ENCODE peak calls at places on chromosomes 7 and 10, in five cellular contexts. G is ovary, N is stomach, L is transverse colon, A is SK-N-SH. Q is an unnamed sample.

GRCh38 chr7:36617408-36617807 is 106.9 kb downstream of the AOAH start:
- DNase-seq in G (no peak), N (no peak), L (no peak), A (no peak), Q (no peak)

GRCh38 chr7:109094-109493 is 83.3 kb upstream of the FAM20C start:
- DNase-seq in G (no peak), N (no peak), L (no peak), A (no peak), Q (no peak)

GRCh38 chr10:78963074-78964034 is 105.4 kb upstream of the ZMIZ1 start:
- DNase-seq in G (no peak), N (no peak), L (no peak), A (peak; percentile 95), Q (no peak)

GRCh38 chr10:117131390-117132327 is 6.4 kb downstream of the VAX1 start:
- DNase-seq in G (no peak), N (no peak), L (peak; percentile 18), A (peak; percentile 41), Q (no peak)

GRCh38 chr7:77202544-77202976 is 2.9 kb upstream of the FGL2 start:
- DNase-seq in G (no peak), N (no peak), L (peak; percentile 37), A (no peak), Q (no peak)

GRCh38 chr7:91083855-91084644 is 180.2 kb upstream of the FZD1 start:
- DNase-seq in G (no peak), N (peak; percentile 27), L (peak; percentile 8), A (peak; percentile 67), Q (no peak)

GRCh38 chr10:130782467-130782866 is 529.1 kb downstream of the TCERG1L start:
- DNase-seq in G (no peak), N (no peak), L (no peak), A (no peak), Q (no peak)

GRCh38 chr10:99698504-99699080 is 33.3 kb downstream of the COX15 start:
- DNase-seq in G (no peak), N (no peak), L (no peak), A (no peak), Q (no peak)

GRCh38 chr7:55326079-55326847 is 38.9 kb upstream of the LANCL2 start:
- DNase-seq in G (no peak), N (no peak), L (no peak), A (no peak), Q (no peak)

GRCh38 chr7:124550036-124550435 is 215.6 kb downstream of the GPR37 start:
- DNase-seq in G (no peak), N (no peak), L (no peak), A (no peak), Q (no peak)

GRCh38 chr7:133530682-133531081 is 277.8 kb downstream of the EXOC4 start:
- DNase-seq in G (no peak), N (no peak), L (no peak), A (no peak), Q (no peak)

GRCh38 chr7:155533827-155534690 is 12.3 kb downstream of the CNPY1 start:
- DNase-seq in G (no peak), N (no peak), L (no peak), A (peak; percentile 92), Q (no peak)

GRCh38 chr10:13475124-13475523 is 53.7 kb downstream of the BEND7 start:
- DNase-seq in G (no peak), N (no peak), L (no peak), A (no peak), Q (no peak)

GRCh38 chr7:150997075-150997511 is 6.3 kb downstream of the NOS3 start:
- DNase-seq in G (no peak), N (no peak), L (no peak), A (peak; percentile 27), Q (no peak)

GRCh38 chr10:79060641-79061255 is 8.0 kb upstream of the ZMIZ1 start:
- DNase-seq in G (no peak), N (peak; percentile 17), L (peak; percentile 7), A (no peak), Q (no peak)

GRCh38 chr10:123140983-123141390 is 5.2 kb downstream of the HMX3 start:
- DNase-seq in G (no peak), N (no peak), L (no peak), A (no peak), Q (no peak)

GRCh38 chr7:50854247-50854646 is 71.6 kb upstream of the GRB10 start:
- DNase-seq in G (no peak), N (no peak), L (no peak), A (no peak), Q (no peak)

GRCh38 chr10:124686707-124687376 is 57.3 kb downstream of the FAM53B start:
- DNase-seq in G (no peak), N (peak; percentile 58), L (peak; percentile 38), A (no peak), Q (peak; percentile 58)

GRCh38 chr7:30159698-30160143 is 24.9 kb downstream of the MTURN start:
- DNase-seq in G (peak; percentile 19), N (peak; percentile 56), L (peak; percentile 41), A (peak; percentile 52), Q (no peak)

DNA sequence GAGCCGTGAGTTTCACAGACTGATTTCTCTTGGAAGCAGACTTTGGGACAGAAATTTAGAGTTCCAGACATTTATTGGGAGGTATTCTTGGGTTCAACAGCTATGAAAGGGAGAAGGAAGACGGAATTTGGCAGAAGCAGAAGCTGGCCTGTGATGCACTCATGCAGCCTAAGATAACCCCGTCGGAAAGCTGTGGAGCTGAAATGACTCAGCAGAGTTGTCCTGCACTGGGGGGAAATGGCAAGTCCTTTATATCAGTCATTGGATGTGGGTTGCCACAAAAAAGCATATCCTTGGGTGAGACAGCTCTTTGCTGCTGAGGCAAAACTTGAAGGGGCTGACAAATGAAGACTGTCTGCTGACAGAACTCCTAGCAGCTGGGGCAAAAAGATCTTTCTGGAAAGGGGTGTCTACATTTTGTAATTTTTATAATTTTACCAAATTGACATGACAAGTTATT is 11.5 kb upstream of the MICU1 start:
- DNase-seq in G (no peak), N (peak; percentile 34), L (peak; percentile 16), A (no peak), Q (peak; percentile 6)
- H3K4me3 ChIP-seq in G (no peak overlapping the region), N (no peak overlapping the region), L (no peak overlapping the region), A (no peak overlapping the region), Q (no peak overlapping the region)

GRCh38 chr7:149171894-149172533 is 23.3 kb upstream of the ZNF282 start:
- DNase-seq in G (no peak), N (no peak), L (no peak), A (no peak), Q (no peak)

GRCh38 chr7:149175150-149175549 is 20.2 kb upstream of the ZNF282 start:
- DNase-seq in G (no peak), N (no peak), L (no peak), A (peak; percentile 84), Q (no peak)

GRCh38 chr7:149166630-149167352 is 19.5 kb downstream of the ZNF398 start:
- DNase-seq in G (no peak), N (no peak), L (no peak), A (no peak), Q (no peak)

GRCh38 chr7:149172534-149172920 is 22.8 kb upstream of the ZNF282 start:
- DNase-seq in G (no peak), N (no peak), L (no peak), A (no peak), Q (no peak)
- TF ChIP-seq EP300 in G (no peak), N (no peak), L (no peak), A (no peak), Q (no peak)

GRCh38 chr7:94511763-94512162 is 2.2 kb downstream of the CASD1 start:
- DNase-seq in G (no peak), N (no peak), L (no peak), A (no peak), Q (no peak)
- H3K4me3 ChIP-seq in G (no peak overlapping the region), N (no peak overlapping the region), L (peak overlapping the region; percentile 75), A (peak overlapping the region; percentile 12), Q (no peak overlapping the region)

GRCh38 chr7:147276783-147277370 is 1160.3 kb downstream of the CNTNAP2 start:
- DNase-seq in G (no peak), N (no peak), L (no peak), A (no peak), Q (no peak)
- TF ChIP-seq EP300 in G (no peak), N (no peak), L (no peak), A (no peak), Q (no peak)